ENCODE peak calls at places on chromosomes 1 and 21, in seven cellular contexts. Q is germinal center; L is iPS-NIHi11; O is NCI-H2171; I is stimulated activated CD8-positive, alpha-beta memory T cell treated with anti-CD3 and anti-CD28 coated beads, Interleukin-7, amount 100 ng/mL, for 4 hours; G is ovary; M is AG10803. X is an unnamed sample.

GRCh38 chr1:212261361-212261929 is 23.8 kb upstream of the PPP2R5A start:
- DNase-seq in M (no peak), I (no peak), Q (no peak), O (no peak), L (no peak), G (no peak), X (no peak)

GRCh38 chr1:54479251-54479650 is 68.8 kb upstream of the ACOT11 start:
- DNase-seq in O (no peak), L (no peak), I (no peak), G (no peak), M (no peak), Q (no peak), X (no peak)

GRCh38 chr1:209434066-209434465 is 149.4 kb upstream of the CAMK1G start:
- DNase-seq in I (no peak), G (no peak), Q (no peak), O (no peak), M (peak), L (no peak), X (no peak)

GRCh38 chr1:54721719-54722118 is 6.1 kb downstream of the TTC4 start:
- DNase-seq in Q (no peak), O (no peak), L (no peak), G (no peak), M (no peak), I (no peak), X (no peak)

GRCh38 chr21:29232601-29233541 is 65.9 kb upstream of the BACH1 start:
- DNase-seq in Q (no peak), O (no peak), G (no peak), L (no peak), I (no peak), M (peak), X (no peak)

GRCh38 chr1:194445244-194445643 is 1258.8 kb upstream of the B3GALT2 start:
- DNase-seq in L (no peak), G (no peak), Q (no peak), O (no peak), I (no peak), M (no peak), X (no peak)

GRCh38 chr1:43135857-43136781 is 36.0 kb downstream of the EBNA1BP2 start:
- DNase-seq in G (no peak), O (no peak), Q (no peak), I (no peak), M (no peak), L (no peak), X (no peak)

GRCh38 chr1:6507461-6507911 is 16.0 kb upstream of the PLEKHG5 start:
- DNase-seq in L (no peak), O (no peak), Q (no peak), I (no peak), M (no peak), G (no peak), X (no peak)

GRCh38 chr1:214808845-214809460 is 206.0 kb downstream of the CENPF start:
- DNase-seq in O (no peak), L (peak), G (no peak), Q (no peak), I (no peak), M (peak), X (no peak)

GRCh38 chr1:206696812-206697585 is 12.3 kb downstream of the MAPKAPK2 start:
- DNase-seq in O (no peak), I (no peak), M (no peak), G (no peak), L (no peak), Q (no peak), X (no peak)

GRCh38 chr21:28828981-28829380 is 163.7 kb downstream of the LTN1 start:
- DNase-seq in O (no peak), Q (no peak), G (no peak), M (no peak), I (no peak), L (no peak), X (no peak)

GRCh38 chr1:204589409-204590038 is 73.3 kb downstream of the MDM4 start:
- DNase-seq in Q (no peak), L (no peak), O (no peak), I (no peak), G (no peak), M (peak), X (no peak)

GRCh38 chr1:66980745-66981367 is 56.1 kb downstream of the MIER1 start:
- DNase-seq in Q (no peak), G (no peak), I (no peak), O (no peak), M (peak), L (no peak), X (no peak)

GRCh38 chr1:116203192-116203723 is 92.1 kb downstream of the MAB21L3 start:
- DNase-seq in O (no peak), L (no peak), M (no peak), G (no peak), I (no peak), Q (no peak), X (no peak)

GRCh38 chr1:149884433-149885363 is 14.7 kb upstream of the BOLA1 start:
- DNase-seq in O (peak), I (no peak), Q (peak), G (no peak), M (peak), L (no peak), X (peak)

GRCh38 chr1:39453603-39454002 is 37.8 kb upstream of the BMP8A start:
- DNase-seq in M (peak), I (no peak), G (peak), Q (no peak), L (no peak), O (no peak), X (no peak)

X was measured in GM06990.